ENCODE peak calls at places on chromosome 11, in ten cellular contexts. Y, C, M, Z, X, T, K, L, U and E are unnamed samples.

GRCh38 chr11:66970371-66970807 is 4.7 kb upstream of the C11orf86 start:
- DNase-seq in K (no peak), Y (no peak), L (no peak), T (no peak), X (no peak), M (no peak), C (no peak), U (no peak), Z (no peak), E (no peak)

GRCh38 chr11:121246769-121247035 is 45.9 kb upstream of the SC5D start:
- DNase-seq in T (no peak), M (no peak), C (no peak), K (no peak), Y (no peak), X (no peak), L (no peak), U (no peak), Z (no peak), E (no peak)

GRCh38 chr11:45178223-45178622 is 31.8 kb downstream of the PRDM11 start:
- DNase-seq in L (no peak), U (no peak), T (no peak), Y (no peak), M (no peak), K (no peak), Z (no peak), X (no peak), C (no peak), E (no peak)

GRCh38 chr11:67521924-67522323 is 1.3 kb downstream of the CABP2 start:
- DNase-seq in U (no peak), L (no peak), C (no peak), K (no peak), Y (no peak), Z (no peak), T (no peak), X (no peak), M (no peak), E (no peak)

GRCh38 chr11:43751726-43752125 is 71.2 kb downstream of the HSD17B12 start:
- DNase-seq in M (no peak), K (no peak), X (no peak), L (no peak), Z (no peak), T (no peak), Y (no peak), C (no peak), U (no peak), E (no peak)

GRCh38 chr11:61532136-61533038 is 23.8 kb downstream of the LRRC10B start:
- DNase-seq in Z (no peak), L (peak; percentile 47), X (peak; percentile 76), K (no peak), C (peak; percentile 40), M (no peak), U (no peak), T (peak; percentile 59), Y (peak; percentile 44), E (peak; percentile 28)

GRCh38 chr11:67504950-67505561 is at the start of gene PITPNM1:
- DNase-seq in X (no peak), T (peak; percentile 74), L (peak; percentile 68), K (peak; percentile 79), Y (peak; percentile 37), C (peak; percentile 76), M (peak; percentile 87), Z (no peak), U (peak; percentile 43), E (peak; percentile 76)

GRCh38 chr11:79227732-79228416 is 213.0 kb downstream of the TENM4 start:
- DNase-seq in Y (no peak), M (no peak), K (no peak), C (no peak), U (no peak), T (no peak), Z (no peak), X (no peak), L (no peak), E (no peak)

DNA sequence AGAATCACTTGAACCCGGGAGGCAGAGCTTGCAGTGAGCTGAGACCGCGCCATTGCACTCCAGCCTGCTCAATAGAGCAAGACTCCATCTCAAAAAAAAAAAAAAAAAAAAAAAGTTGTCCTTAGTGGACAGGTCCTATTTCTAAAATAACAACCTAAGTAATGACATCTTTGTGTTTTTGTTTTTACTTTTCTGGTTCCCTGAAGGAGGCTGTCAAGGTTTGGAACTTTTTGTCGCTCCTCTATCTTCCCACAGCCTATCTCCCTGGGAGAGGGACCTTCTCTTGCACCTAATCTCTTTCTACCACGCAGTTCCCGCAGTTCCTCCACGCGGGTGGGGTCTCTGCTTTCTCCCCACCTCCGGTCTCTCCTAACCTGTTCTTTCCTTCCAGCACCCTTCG is 50.9 kb upstream of the FADD start:
- DNase-seq in X (no peak), U (no peak), M (no peak), C (no peak), Z (no peak), Y (no peak), K (no peak), L (no peak), T (no peak), E (no peak)
- H3K27ac ChIP-seq in X (no peak overlapping the region), U (no peak overlapping the region), M (no peak overlapping the region), C (no peak overlapping the region), Z (no peak overlapping the region), Y (no peak overlapping the region), K (no peak overlapping the region), L (no peak overlapping the region), T (no peak overlapping the region), E (no peak overlapping the region)

GRCh38 chr11:62645660-62645933 is 816 bp downstream of the GANAB start:
- DNase-seq in L (no peak), M (no peak), X (no peak), U (no peak), T (no peak), Z (no peak), Y (no peak), C (no peak), K (no peak), E (no peak)

GRCh38 chr11:62644220-62644619 is 2.2 kb downstream of the GANAB start:
- DNase-seq in U (no peak), Z (no peak), T (no peak), L (no peak), Y (no peak), X (no peak), M (no peak), K (no peak), C (no peak), E (no peak)

GRCh38 chr11:62647609-62648005 is 1.2 kb upstream of the GANAB start:
- DNase-seq in C (no peak), U (no peak), M (no peak), Y (no peak), Z (no peak), K (no peak), L (no peak), X (no peak), T (no peak), E (no peak)

GRCh38 chr11:62646825-62647608 is 604 bp upstream of the GANAB start:
- DNase-seq in M (no peak), Z (no peak), U (no peak), T (peak; percentile 50), X (no peak), Y (no peak), K (no peak), L (no peak), C (no peak), E (no peak)

DNA sequence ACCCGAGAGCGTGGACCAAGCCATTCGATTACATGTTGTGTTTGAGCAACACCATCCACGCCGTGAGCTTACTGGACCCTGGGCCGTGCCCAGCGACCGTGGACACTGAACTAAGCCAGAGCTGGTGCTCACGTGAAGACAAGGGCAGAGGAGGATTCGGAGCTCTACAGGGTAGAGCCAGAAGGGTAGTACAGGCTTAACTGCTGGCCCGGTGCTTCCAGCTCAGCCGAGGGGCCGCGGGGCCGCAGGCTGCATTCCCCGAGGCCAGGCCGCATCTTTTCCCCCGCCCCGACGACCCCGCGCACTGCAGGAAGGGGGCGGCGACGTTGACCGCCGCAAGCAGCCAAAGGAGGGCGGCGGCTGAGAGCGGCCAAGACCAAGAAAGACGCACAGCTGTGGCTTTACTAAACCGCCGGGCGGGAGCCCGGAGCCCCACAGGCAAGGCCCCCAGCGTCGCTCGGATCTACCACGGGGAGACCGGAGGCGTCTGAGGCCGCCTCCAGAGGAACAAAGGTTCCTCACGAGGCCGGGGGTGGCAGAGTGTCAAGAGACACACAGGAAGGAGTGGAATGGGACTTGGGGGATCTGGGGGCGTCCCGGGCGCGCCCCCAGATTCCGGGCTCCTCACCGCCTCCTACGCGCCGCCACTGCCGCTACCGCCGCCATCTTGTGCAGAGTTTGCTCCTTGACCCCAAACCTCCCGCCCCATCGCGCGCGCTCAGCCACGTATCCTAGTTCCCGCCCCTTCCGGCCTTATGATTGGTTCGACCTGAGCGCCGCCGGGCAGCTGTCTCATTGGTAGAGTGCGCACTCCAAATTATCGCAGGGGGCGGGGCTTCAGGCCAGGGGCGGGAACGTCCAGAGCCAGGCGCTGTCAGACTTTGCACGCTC is at the start of gene GANAB:
- DNase-seq in Y (peak; percentile 99), U (peak; percentile 96), X (peak; percentile 87), L (peak; percentile 100), M (peak; percentile 99), T (peak; percentile 99), Z (peak; percentile 99), C (peak; percentile 100), K (peak; percentile 99), E (peak; percentile 99)
- H3K4me1 ChIP-seq in Y (no peaks in the 10 kb centered on the region), U (peaks cover 8% of the 10 kb centered on the region), X (no peaks in the 10 kb centered on the region), L (peaks cover 4% of the 10 kb centered on the region), M (peaks cover 11% of the 10 kb centered on the region), T (peaks cover 8% of the 10 kb centered on the region), Z (peaks cover 5% of the 10 kb centered on the region), C (peaks cover 6% of the 10 kb centered on the region), K (peaks cover 24% of the 10 kb centered on the region), E (peaks cover 28% of the 10 kb centered on the region)

GRCh38 chr11:75813622-75814039 is 1.4 kb upstream of the UVRAG start:
- DNase-seq in K (no peak), U (peak; percentile 51), Z (no peak), M (no peak), T (no peak), X (no peak), C (no peak), L (no peak), Y (no peak), E (no peak)

GRCh38 chr11:75814686-75815344 is at the start of gene UVRAG:
- DNase-seq in C (peak; percentile 99), L (peak; percentile 100), M (peak; percentile 99), T (peak; percentile 99), U (peak; percentile 100), Z (peak; percentile 99), K (peak; percentile 99), Y (peak; percentile 97), X (peak; percentile 92), E (peak; percentile 98)

GRCh38 chr11:75815345-75815983 is 454 bp downstream of the UVRAG start:
- DNase-seq in K (peak; percentile 64), C (peak; percentile 34), U (peak; percentile 46), Z (no peak), L (no peak), Y (peak; percentile 50), M (no peak), X (no peak), T (no peak), E (peak; percentile 55)

GRCh38 chr11:75814369-75814685 is 683 bp upstream of the UVRAG start:
- DNase-seq in X (peak; percentile 27), M (no peak), U (no peak), T (no peak), L (no peak), Z (no peak), K (no peak), Y (no peak), C (no peak), E (no peak)

DNA sequence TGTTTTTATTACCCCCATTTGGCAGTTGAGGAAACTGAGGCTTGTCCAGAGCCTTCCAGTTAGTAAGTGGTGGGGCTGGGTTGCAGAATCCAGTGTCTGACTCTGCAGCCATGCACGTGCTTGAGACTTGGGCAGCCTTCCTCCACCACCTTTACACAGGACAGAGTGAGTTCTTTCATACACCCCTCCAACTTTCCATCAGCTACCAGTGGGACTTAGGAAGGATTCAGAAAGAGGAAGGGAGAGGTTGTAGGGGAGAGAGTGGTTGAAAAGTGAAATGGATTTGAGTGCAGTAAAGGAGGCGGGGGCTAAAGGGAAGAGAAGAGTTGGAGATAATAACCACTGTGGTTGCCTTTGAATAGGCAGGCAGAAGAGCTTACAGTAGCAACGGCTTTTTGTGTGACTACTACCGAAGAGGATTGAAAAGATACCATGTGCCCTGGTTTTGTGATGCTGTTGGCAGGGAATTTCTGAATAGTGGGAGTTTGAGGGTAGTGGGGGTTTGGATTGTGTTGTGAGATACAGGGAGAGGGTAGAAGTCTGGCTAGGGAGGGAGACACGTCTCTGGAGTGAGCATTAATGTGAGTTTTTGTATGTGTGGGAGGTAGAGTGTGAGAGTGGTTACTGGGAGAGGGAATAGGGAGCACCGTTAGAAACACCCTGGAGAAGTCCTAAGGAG is 1.7 kb downstream of the UVRAG start:
- DNase-seq in T (no peak), Z (no peak), Y (no peak), U (peak; percentile 23), L (no peak), K (no peak), C (no peak), X (no peak), M (no peak), E (no peak)
- H3K27ac ChIP-seq in T (no peak overlapping the region), Z (peak overlapping the region; percentile 84), Y (no peak overlapping the region), U (no peak overlapping the region), L (no peak overlapping the region), K (peak overlapping the region; percentile 75), C (no peak overlapping the region), X (no peak overlapping the region), M (peak overlapping the region; percentile 95), E (no peak overlapping the region)

GRCh38 chr11:72067266-72067665 is 13.1 kb downstream of the NUMA1 start:
- DNase-seq in K (no peak), T (no peak), X (no peak), M (no peak), U (no peak), C (no peak), Z (no peak), L (no peak), Y (no peak), E (no peak)

GRCh38 chr11:72069787-72070251 is 10.5 kb downstream of the NUMA1 start:
- DNase-seq in X (no peak), K (no peak), U (peak; percentile 90), C (peak; percentile 86), M (peak; percentile 77), Y (peak; percentile 50), T (peak; percentile 82), Z (peak; percentile 86), L (peak; percentile 20), E (no peak)

GRCh38 chr11:72067676-72068075 is 12.7 kb downstream of the NUMA1 start:
- DNase-seq in Z (no peak), Y (no peak), X (no peak), K (no peak), T (no peak), U (no peak), L (no peak), M (no peak), C (no peak), E (no peak)

GRCh38 chr11:72070486-72070885 is 9.9 kb downstream of the NUMA1 start:
- DNase-seq in L (no peak), Z (no peak), Y (no peak), M (no peak), X (no peak), T (no peak), U (no peak), C (no peak), K (no peak), E (no peak)

GRCh38 chr11:72069200-72069599 is 11.1 kb downstream of the NUMA1 start:
- DNase-seq in Y (no peak), M (no peak), U (peak; percentile 29), Z (no peak), L (no peak), T (no peak), K (no peak), X (no peak), C (no peak), E (no peak)
- H3K4me1 ChIP-seq in Y (peaks cover 22% of the 10 kb centered on the region), M (peaks cover 13% of the 10 kb centered on the region), U (peaks cover 30% of the 10 kb centered on the region), Z (no peaks in the 10 kb centered on the region), L (peaks cover 23% of the 10 kb centered on the region), T (peaks cover 4% of the 10 kb centered on the region), K (peaks cover 5% of the 10 kb centered on the region), X (no peaks in the 10 kb centered on the region), C (peaks cover 11% of the 10 kb centered on the region), E (peaks cover 9% of the 10 kb centered on the region)